ENCODE peak calls at places on chromosomes 6 and 20, in nine cellular contexts. J is naive thymus-derived CD8-positive, alpha-beta T cell; H is AML-193; F is HuH-7; B is activated CD4-positive, CD25-positive, alpha-beta regulatory T cell treated with anti-CD3 and anti-CD28 coated beads, Interleukin-2, amount 50 U/mL, for 16 hours; Z is NAMALWA; X is activated T-cell treated with anti-CD3 and anti-CD28 coated beads for 1 hour; D is stimulated activated CD4-positive, alpha-beta T cell treated with anti-CD3 and anti-CD28 coated beads, Interleukin-15, amount 100 ng/mL, for 24 hours; Q is osteocyte. S is an unnamed sample.

GRCh38 chr20:50569864-50570836 is 60.0 kb downstream of the PTPN1 start:
- DNase-seq in F (no peak), J (no peak), H (peak), Z (peak), D (peak), Q (peak), B (no peak), X (no peak), S (no peak)

GRCh38 chr6:68256391-68256790 is 378.7 kb upstream of the ADGRB3 start:
- DNase-seq in B (no peak), J (no peak), Q (no peak), H (no peak), X (no peak), D (no peak), Z (no peak), F (no peak), S (no peak)

GRCh38 chr6:84426002-84426705 is 198.7 kb upstream of the CEP162 start:
- DNase-seq in Z (no peak), J (no peak), F (no peak), D (no peak), Q (no peak), X (no peak), B (no peak), H (no peak), S (no peak)

GRCh38 chr6:25138697-25139051 is 140.5 kb upstream of the CARMIL1 start:
- DNase-seq in F (no peak), J (no peak), D (no peak), B (no peak), X (no peak), H (peak), Z (no peak), Q (no peak), S (no peak)

GRCh38 chr6:3723251-3723650 is 28.3 kb downstream of the PXDC1 start:
- DNase-seq in F (no peak), Z (no peak), Q (no peak), X (no peak), D (no peak), B (no peak), H (no peak), J (no peak), S (no peak)

GRCh38 chr6:107554326-107554725 is 64.4 kb downstream of the SOBP start:
- DNase-seq in D (no peak), J (no peak), H (no peak), Q (peak), Z (no peak), B (no peak), F (no peak), X (no peak), S (no peak)

GRCh38 chr20:24567508-24567907 is 98.1 kb downstream of the SYNDIG1 start:
- DNase-seq in B (no peak), X (no peak), F (no peak), D (no peak), Z (no peak), H (no peak), Q (peak), J (no peak), S (no peak)

GRCh38 chr6:52049252-52050050 is 38.0 kb downstream of the PKHD1 start:
- DNase-seq in D (no peak), F (peak), B (no peak), Z (peak), X (no peak), J (no peak), Q (no peak), H (peak), S (no peak)

GRCh38 chr6:31651602-31652191 is 764 bp downstream of the BAG6 start:
- DNase-seq in D (peak), F (peak), X (no peak), H (peak), Z (no peak), J (no peak), B (no peak), Q (no peak), S (no peak)

GRCh38 chr6:133814797-133815196 is 74.1 kb upstream of the TCF21 start:
- DNase-seq in Q (no peak), Z (no peak), H (no peak), B (no peak), X (no peak), D (peak), J (no peak), F (no peak), S (no peak)

GRCh38 chr6:33296797-33297405 is 1.8 kb downstream of the RGL2 start:
- DNase-seq in Q (no peak), J (no peak), H (no peak), F (no peak), B (no peak), X (no peak), Z (no peak), D (no peak), S (no peak)

GRCh38 chr6:125918230-125918629 is 38.3 kb upstream of the HINT3 start:
- DNase-seq in H (no peak), Z (no peak), X (no peak), J (no peak), F (no peak), B (no peak), D (no peak), Q (no peak), S (no peak)

GRCh38 chr20:4243071-4243470 is 227.7 kb upstream of the RNF24 start:
- DNase-seq in Q (no peak), F (no peak), B (no peak), X (no peak), J (no peak), Z (no peak), H (no peak), D (no peak), S (peak)

GRCh38 chr20:53738039-53738944 is 144.7 kb upstream of the ZNF217 start:
- DNase-seq in D (no peak), F (peak), J (no peak), Z (no peak), Q (no peak), X (no peak), H (no peak), B (no peak), S (peak)

GRCh38 chr20:25619514-25619913 is 4.3 kb downstream of the NANP start:
- DNase-seq in Q (no peak), D (no peak), J (no peak), X (no peak), H (no peak), F (no peak), B (no peak), Z (no peak), S (no peak)

GRCh38 chr6:69580696-69581095 is 216.1 kb downstream of the LMBRD1 start:
- DNase-seq in H (no peak), J (no peak), B (no peak), F (no peak), X (no peak), Z (no peak), D (no peak), Q (no peak), S (no peak)

GRCh38 chr20:50068041-50068651 is 44.8 kb downstream of the UBE2V1 start:
- DNase-seq in H (no peak), X (no peak), D (no peak), F (no peak), J (no peak), B (no peak), Z (no peak), Q (no peak), S (no peak)

GRCh38 chr6:129890701-129891100 is 29.6 kb upstream of the TMEM244 start:
- DNase-seq in B (no peak), J (no peak), F (no peak), X (no peak), D (no peak), Q (no peak), Z (no peak), H (no peak), S (no peak)

GRCh38 chr20:64228751-64229518 is 26.6 kb upstream of the PCMTD2 start:
- DNase-seq in J (no peak), D (no peak), X (no peak), Z (no peak), H (no peak), Q (no peak), F (no peak), B (no peak), S (no peak)

GRCh38 chr20:38806855-38807655 is 1.6 kb downstream of the PPP1R16B start:
- DNase-seq in Q (no peak), Z (peak), B (peak), J (no peak), D (peak), F (no peak), H (no peak), X (peak), S (no peak)

GRCh38 chr6:13733178-13733851 is 21.7 kb upstream of the RANBP9 start:
- DNase-seq in J (no peak), Z (no peak), X (no peak), F (no peak), D (no peak), Q (no peak), B (no peak), H (no peak), S (no peak)

GRCh38 chr6:109513571-109514071 is 30.6 kb upstream of the ZBTB24 start:
- DNase-seq in J (no peak), F (no peak), X (no peak), Z (no peak), H (no peak), D (no peak), B (no peak), Q (no peak), S (no peak)

GRCh38 chr20:58639182-58640146 is 11.6 kb upstream of the STX16 start:
- DNase-seq in D (no peak), X (no peak), B (no peak), Z (no peak), Q (peak), H (no peak), J (no peak), F (no peak), S (no peak)

GRCh38 chr20:13868331-13868730 is 83.5 kb downstream of the NDUFAF5 start:
- DNase-seq in F (no peak), X (no peak), B (no peak), Z (no peak), J (no peak), H (peak), D (no peak), Q (no peak), S (no peak)

GRCh38 chr20:32327087-32327681 is 30.9 kb upstream of the ASXL1 start:
- DNase-seq in J (no peak), Z (no peak), B (no peak), Q (no peak), H (no peak), D (no peak), X (no peak), F (no peak), S (no peak)

GRCh38 chr6:70152786-70153185 is 150.1 kb downstream of the COL9A1 start:
- DNase-seq in Q (no peak), F (no peak), Z (no peak), H (no peak), B (no peak), X (no peak), D (no peak), J (no peak), S (no peak)

GRCh38 chr6:72784071-72784470 is 162.2 kb downstream of the KCNQ5 start:
- DNase-seq in J (no peak), Q (no peak), X (no peak), B (no peak), D (no peak), F (no peak), Z (no peak), H (no peak), S (no peak)

S was measured in ecto neural progenitor cell.